ENCODE peak calls at places on chromosomes 6 and 20, in five cellular contexts. One of them, this sample, is unnamed. For H3K4me1, the result is how much of the 10 kb centered on the place peaks cover.

GRCh38 chr6:104423691-104424090 is 436.0 kb downstream of the HACE1 start:
- DNase-seq in IMR-90: no peak
- DNase-seq in mesendoderm: no peak
- DNase-seq in GM23248: no peak
- DNase-seq in mammary epithelial cell: no peak
- DNase-seq in this sample: no peak

GRCh38 chr20:41782730-41783406 is 164.7 kb upstream of the CHD6 start:
- DNase-seq in IMR-90: no peak
- DNase-seq in mesendoderm: no peak
- DNase-seq in GM23248: no peak
- DNase-seq in mammary epithelial cell: no peak
- DNase-seq in this sample: no peak

GRCh38 chr6:117918454-117918853 is 11.4 kb downstream of the SLC35F1 start:
- DNase-seq in IMR-90: no peak
- DNase-seq in mesendoderm: no peak
- DNase-seq in GM23248: no peak
- DNase-seq in mammary epithelial cell: no peak
- DNase-seq in this sample: no peak

GRCh38 chr6:110173506-110174132 is 5.9 kb downstream of the WASF1 start:
- DNase-seq in IMR-90: peak
- DNase-seq in mesendoderm: peak
- DNase-seq in GM23248: peak
- DNase-seq in mammary epithelial cell: no peak
- DNase-seq in this sample: peak

GRCh38 chr20:47487175-47487917 is 14.3 kb upstream of the NCOA3 start:
- DNase-seq in IMR-90: peak
- DNase-seq in mesendoderm: no peak
- DNase-seq in GM23248: no peak
- DNase-seq in mammary epithelial cell: peak
- DNase-seq in this sample: no peak

GRCh38 chr20:17629025-17629424 is 53.0 kb downstream of the RRBP1 start:
- DNase-seq in IMR-90: no peak
- DNase-seq in mesendoderm: no peak
- DNase-seq in GM23248: no peak
- DNase-seq in mammary epithelial cell: no peak
- DNase-seq in this sample: no peak

GRCh38 chr6:39166189-39166917 is 51.4 kb upstream of the SAYSD1 start:
- DNase-seq in IMR-90: peak
- DNase-seq in mesendoderm: peak
- DNase-seq in GM23248: peak
- DNase-seq in mammary epithelial cell: peak
- DNase-seq in this sample: peak

GRCh38 chr6:83708970-83709747 is at the start of gene SNAP91:
- DNase-seq in IMR-90: no peak
- DNase-seq in mesendoderm: peak
- DNase-seq in GM23248: no peak
- DNase-seq in mammary epithelial cell: no peak
- DNase-seq in this sample: peak

GRCh38 chr20:5153612-5154542 is 27.1 kb downstream of the CDS2 start:
- DNase-seq in IMR-90: peak
- DNase-seq in mesendoderm: peak
- DNase-seq in GM23248: peak
- DNase-seq in mammary epithelial cell: peak
- DNase-seq in this sample: no peak

GRCh38 chr6:101276066-101276465 is 117.4 kb upstream of the GRIK2 start:
- DNase-seq in IMR-90: no peak
- DNase-seq in mesendoderm: no peak
- DNase-seq in GM23248: no peak
- DNase-seq in mammary epithelial cell: no peak
- DNase-seq in this sample: no peak

GRCh38 chr20:61105395-61105794 is 146.7 kb upstream of the CDH4 start:
- DNase-seq in IMR-90: no peak
- DNase-seq in mesendoderm: no peak
- DNase-seq in GM23248: no peak
- DNase-seq in mammary epithelial cell: no peak
- DNase-seq in this sample: no peak

GRCh38 chr20:47334022-47334551 is 22.4 kb downstream of the ZMYND8 start:
- DNase-seq in IMR-90: peak
- DNase-seq in mesendoderm: no peak
- DNase-seq in GM23248: peak
- DNase-seq in mammary epithelial cell: peak
- DNase-seq in this sample: no peak

GRCh38 chr20:53957421-53958172 is 112.8 kb downstream of the BCAS1 start:
- DNase-seq in IMR-90: peak
- DNase-seq in mesendoderm: no peak
- DNase-seq in GM23248: peak
- DNase-seq in mammary epithelial cell: no peak
- DNase-seq in this sample: no peak

GRCh38 chr6:83911278-83911677 is 51.8 kb downstream of the CYB5R4 start:
- DNase-seq in IMR-90: no peak
- DNase-seq in mesendoderm: peak
- DNase-seq in GM23248: peak
- DNase-seq in mammary epithelial cell: no peak
- DNase-seq in this sample: no peak

GRCh38 chr6:39678914-39679313 is 46.3 kb downstream of the KIF6 start:
- DNase-seq in IMR-90: no peak
- DNase-seq in mesendoderm: no peak
- DNase-seq in GM23248: no peak
- DNase-seq in mammary epithelial cell: no peak
- DNase-seq in this sample: no peak

GRCh38 chr6:8029243-8029870 is 34.8 kb downstream of the BLOC1S5 start:
- DNase-seq in IMR-90: peak
- DNase-seq in mesendoderm: peak
- DNase-seq in GM23248: peak
- DNase-seq in mammary epithelial cell: no peak
- DNase-seq in this sample: no peak

GRCh38 chr20:53660947-53661381 is 67.3 kb upstream of the ZNF217 start:
- DNase-seq in IMR-90: peak
- DNase-seq in mesendoderm: no peak
- DNase-seq in GM23248: peak
- DNase-seq in mammary epithelial cell: no peak
- DNase-seq in this sample: peak

GRCh38 chr20:645318-646106 is 7.5 kb downstream of the SRXN1 start:
- DNase-seq in IMR-90: peak
- DNase-seq in mesendoderm: peak
- DNase-seq in GM23248: peak
- DNase-seq in mammary epithelial cell: peak
- DNase-seq in this sample: peak

GRCh38 chr6:148367418-148368024 is 24.9 kb downstream of the SASH1 start:
- DNase-seq in IMR-90: peak
- DNase-seq in mesendoderm: peak
- DNase-seq in GM23248: peak
- DNase-seq in mammary epithelial cell: peak
- DNase-seq in this sample: no peak

GRCh38 chr20:3038454-3038853 is 5.0 kb upstream of the GNRH2 start:
- DNase-seq in IMR-90: no peak
- DNase-seq in mesendoderm: peak
- DNase-seq in GM23248: no peak
- DNase-seq in mammary epithelial cell: no peak
- DNase-seq in this sample: no peak

GRCh38 chr20:13567663-13568062 is 71.1 kb downstream of the TASP1 start:
- DNase-seq in IMR-90: no peak
- DNase-seq in mesendoderm: no peak
- DNase-seq in GM23248: no peak
- DNase-seq in mammary epithelial cell: no peak
- DNase-seq in this sample: no peak

GRCh38 chr6:144341831-144342527 is 56.8 kb downstream of the UTRN start:
- DNase-seq in IMR-90: no peak
- DNase-seq in mesendoderm: no peak
- DNase-seq in GM23248: no peak
- DNase-seq in mammary epithelial cell: no peak
- DNase-seq in this sample: no peak

GRCh38 chr6:144346719-144347446 is 61.7 kb downstream of the UTRN start:
- DNase-seq in IMR-90: peak
- DNase-seq in mesendoderm: peak
- DNase-seq in GM23248: peak
- DNase-seq in mammary epithelial cell: peak
- DNase-seq in this sample: no peak

GRCh38 chr6:144343736-144344428 is 58.7 kb downstream of the UTRN start:
- DNase-seq in IMR-90: no peak
- DNase-seq in mesendoderm: no peak
- DNase-seq in GM23248: no peak
- DNase-seq in mammary epithelial cell: peak
- DNase-seq in this sample: no peak

GRCh38 chr6:144345451-144345850 is 60.3 kb downstream of the UTRN start:
- DNase-seq in IMR-90: no peak
- DNase-seq in mesendoderm: no peak
- DNase-seq in GM23248: no peak
- DNase-seq in mammary epithelial cell: no peak
- DNase-seq in this sample: no peak

DNA sequence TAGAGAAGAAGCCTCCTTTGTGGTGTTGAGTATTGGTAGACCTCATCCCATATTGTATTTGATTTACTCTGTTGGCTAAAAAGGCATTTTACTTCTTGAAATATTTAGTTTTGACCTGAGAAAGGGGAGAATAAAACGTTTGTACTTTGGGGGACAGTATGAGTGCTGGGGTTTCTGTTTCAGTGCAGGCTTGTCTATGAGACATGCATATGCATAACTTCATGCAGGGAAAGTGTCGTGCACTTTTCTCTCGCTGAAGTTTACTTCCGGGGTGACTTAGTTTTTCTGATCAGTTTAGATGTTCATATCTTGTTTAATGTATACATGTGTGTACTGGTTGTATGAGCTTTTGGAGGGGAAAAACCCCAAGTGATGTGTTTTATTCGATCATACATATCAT is 59.5 kb downstream of the UTRN start:
- DNase-seq in IMR-90: no peak
- DNase-seq in mesendoderm: no peak
- DNase-seq in GM23248: no peak
- DNase-seq in mammary epithelial cell: no peak
- DNase-seq in this sample: no peak
- H3K4me1 ChIP-seq in IMR-90: under half
- H3K4me1 ChIP-seq in mesendoderm: under half
- H3K4me1 ChIP-seq in GM23248: under half
- H3K4me1 ChIP-seq in mammary epithelial cell: half or more
- H3K4me1 ChIP-seq in this sample: under half

DNA sequence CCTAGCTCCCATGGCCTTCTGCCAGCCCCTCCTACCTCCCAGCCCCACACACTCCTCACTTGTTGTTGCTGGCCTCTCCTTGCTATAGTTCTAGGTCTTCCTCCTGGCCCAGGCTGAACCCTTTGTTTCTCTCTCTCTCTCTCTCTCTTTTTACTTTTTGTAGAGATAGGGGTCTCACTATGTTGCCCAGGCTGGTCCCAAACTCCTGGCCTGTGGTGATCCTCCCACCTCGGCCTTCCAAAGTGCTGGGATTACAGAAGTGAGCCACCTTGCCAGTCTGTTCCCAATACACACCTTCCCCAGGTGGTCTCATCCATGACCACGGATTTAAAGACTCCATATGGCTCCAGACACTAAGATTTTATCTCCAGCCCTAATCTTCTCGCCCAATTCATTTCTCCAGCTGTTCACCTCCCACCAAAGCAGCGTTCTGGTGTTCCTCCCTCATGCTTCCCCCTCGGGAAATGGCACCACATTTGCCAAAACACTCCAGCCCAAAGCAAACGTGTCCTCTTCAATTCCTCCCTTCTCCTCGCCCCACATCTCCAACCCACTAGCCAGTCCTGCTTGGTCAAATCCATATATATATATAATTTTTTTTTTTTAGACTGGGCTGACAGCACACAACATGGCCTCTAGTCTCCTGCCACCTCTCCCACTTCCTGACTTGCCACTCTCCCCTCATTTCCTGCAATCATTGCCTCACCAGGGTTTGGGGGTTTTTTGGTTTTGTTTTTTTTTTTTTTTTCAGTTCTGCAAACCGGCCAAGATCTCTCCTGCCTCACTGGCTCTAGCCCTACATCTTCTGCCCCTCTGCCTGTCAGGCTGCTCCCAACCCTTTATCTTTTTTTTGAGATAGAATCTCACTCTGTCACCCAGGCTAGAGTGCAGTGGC is 104.4 kb downstream of the NCR2 start:
- DNase-seq in IMR-90: no peak
- DNase-seq in mesendoderm: peak
- DNase-seq in GM23248: no peak
- DNase-seq in mammary epithelial cell: no peak
- DNase-seq in this sample: no peak
- H3K9ac ChIP-seq in IMR-90: no peak
- H3K9ac ChIP-seq in mesendoderm: no peak
- H3K9ac ChIP-seq in GM23248: no peak
- H3K9ac ChIP-seq in mammary epithelial cell: no peak
- H3K9ac ChIP-seq in this sample: no peak

DNA sequence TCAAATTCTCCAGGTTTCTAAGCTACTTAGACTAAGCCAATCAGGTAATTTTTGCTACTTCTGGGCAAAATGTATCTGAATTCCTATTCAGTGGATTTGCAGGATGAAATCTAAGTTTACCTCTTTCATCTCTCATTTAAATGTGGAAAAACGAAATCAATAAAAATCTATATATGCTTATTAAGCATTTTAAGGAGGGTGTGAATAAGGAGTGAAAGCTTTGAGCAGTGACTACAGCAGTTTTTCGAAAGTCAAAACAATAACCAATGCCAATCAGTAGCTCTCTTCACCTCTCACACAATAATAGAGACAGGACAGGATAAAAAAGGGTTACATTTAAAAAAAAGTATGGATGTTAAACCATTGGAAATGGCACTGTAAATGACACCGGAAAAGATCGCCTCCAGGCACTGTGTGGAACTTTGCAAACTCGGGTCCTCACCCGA is 476 bp upstream of the BCKDHB start:
- DNase-seq in IMR-90: no peak
- DNase-seq in mesendoderm: no peak
- DNase-seq in GM23248: no peak
- DNase-seq in mammary epithelial cell: no peak
- DNase-seq in this sample: no peak
- H3K27ac ChIP-seq in IMR-90: peak
- H3K27ac ChIP-seq in mesendoderm: no peak
- H3K27ac ChIP-seq in GM23248: peak
- H3K27ac ChIP-seq in mammary epithelial cell: peak
- H3K27ac ChIP-seq in this sample: no peak

GRCh38 chr6:1609662-1610496 is at the start of gene FOXC1:
- DNase-seq in IMR-90: peak
- DNase-seq in mesendoderm: peak
- DNase-seq in GM23248: peak
- DNase-seq in mammary epithelial cell: peak
- DNase-seq in this sample: peak
- H3K4me1 ChIP-seq in IMR-90: under half
- H3K4me1 ChIP-seq in mesendoderm: under half
- H3K4me1 ChIP-seq in GM23248: under half
- H3K4me1 ChIP-seq in mammary epithelial cell: under half
- H3K4me1 ChIP-seq in this sample: under half

DNA sequence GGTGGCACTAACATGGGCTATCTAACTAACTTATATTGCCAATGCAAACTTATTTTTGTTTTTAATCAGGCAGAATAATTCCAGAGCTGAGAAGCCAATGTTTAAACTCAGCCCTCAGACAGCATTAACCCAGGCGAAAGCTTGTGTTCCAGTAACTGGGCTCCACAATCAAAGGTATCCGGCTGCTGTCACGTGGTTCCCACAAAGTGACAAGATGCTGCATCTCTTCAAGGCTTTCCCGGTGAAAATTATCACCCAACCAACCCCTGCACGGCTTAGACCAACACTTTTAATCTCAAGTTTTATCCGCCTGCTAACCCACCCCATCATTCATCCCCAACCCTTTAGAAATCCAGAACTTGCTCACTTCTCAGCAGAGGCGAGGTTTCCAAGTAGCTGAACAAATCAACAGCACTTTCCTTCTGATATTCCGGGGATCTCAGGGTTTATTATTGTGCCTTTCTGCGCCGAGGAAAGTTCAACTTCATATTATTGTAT is 874 bp downstream of the MTCL3 start:
- DNase-seq in IMR-90: no peak
- DNase-seq in mesendoderm: peak
- DNase-seq in GM23248: no peak
- DNase-seq in mammary epithelial cell: no peak
- DNase-seq in this sample: peak
- H3K9ac ChIP-seq in IMR-90: no peak
- H3K9ac ChIP-seq in mesendoderm: peak
- H3K9ac ChIP-seq in GM23248: no peak
- H3K9ac ChIP-seq in mammary epithelial cell: no peak
- H3K9ac ChIP-seq in this sample: no peak

This sample was measured in endodermal cell.